ENCODE peak calls at places on chromosomes 12 and 14, in five cellular contexts. One of them, this sample, is unnamed.

GRCh38 chr14:84797326-84797725 is 732.6 kb upstream of the FLRT2 start:
- DNase-seq in activated gamma-delta T cell treated with Interleukin-2 at 50 U/mL for 16 hours: no peak
- DNase-seq in type B pancreatic cell: no peak
- DNase-seq in left kidney: peak; percentile 76
- DNase-seq in A549: no peak
- DNase-seq in this sample: no peak

GRCh38 chr14:89823732-89824131 is 130.8 kb downstream of the EFCAB11 start:
- DNase-seq in activated gamma-delta T cell treated with Interleukin-2 at 50 U/mL for 16 hours: no peak
- DNase-seq in A549: no peak
- DNase-seq in type B pancreatic cell: no peak
- DNase-seq in left kidney: no peak
- DNase-seq in this sample: no peak

GRCh38 chr12:52217223-52217622 is 15.8 kb upstream of the KRT7 start:
- DNase-seq in type B pancreatic cell: no peak
- DNase-seq in activated gamma-delta T cell treated with Interleukin-2 at 50 U/mL for 16 hours: no peak
- DNase-seq in left kidney: no peak
- DNase-seq in A549: no peak
- DNase-seq in this sample: no peak

GRCh38 chr12:27822076-27822712 is 42.2 kb upstream of the MANSC4 start:
- DNase-seq in activated gamma-delta T cell treated with Interleukin-2 at 50 U/mL for 16 hours: peak; percentile 41
- DNase-seq in type B pancreatic cell: no peak
- DNase-seq in left kidney: no peak
- DNase-seq in A549: no peak
- DNase-seq in this sample: no peak

GRCh38 chr12:103423061-103423473 is 72.7 kb downstream of the C12orf42 start:
- DNase-seq in type B pancreatic cell: peak; percentile 67
- DNase-seq in A549: no peak
- DNase-seq in left kidney: peak; percentile 95
- DNase-seq in activated gamma-delta T cell treated with Interleukin-2 at 50 U/mL for 16 hours: no peak
- DNase-seq in this sample: no peak

GRCh38 chr12:94282675-94283074 is 134.3 kb downstream of the PLXNC1 start:
- DNase-seq in left kidney: no peak
- DNase-seq in activated gamma-delta T cell treated with Interleukin-2 at 50 U/mL for 16 hours: peak; percentile 47
- DNase-seq in type B pancreatic cell: no peak
- DNase-seq in A549: no peak
- DNase-seq in this sample: peak; percentile 75

GRCh38 chr12:8493084-8493483 is 20.2 kb upstream of the CLEC4D start:
- DNase-seq in type B pancreatic cell: no peak
- DNase-seq in activated gamma-delta T cell treated with Interleukin-2 at 50 U/mL for 16 hours: peak; percentile 20
- DNase-seq in A549: no peak
- DNase-seq in left kidney: no peak
- DNase-seq in this sample: no peak

GRCh38 chr14:22564463-22564862 is 24.6 kb downstream of the DAD1 start:
- DNase-seq in type B pancreatic cell: no peak
- DNase-seq in activated gamma-delta T cell treated with Interleukin-2 at 50 U/mL for 16 hours: no peak
- DNase-seq in A549: no peak
- DNase-seq in left kidney: no peak
- DNase-seq in this sample: no peak

GRCh38 chr12:20576528-20576927 is 118.6 kb upstream of the SLCO1C1 start:
- DNase-seq in A549: no peak
- DNase-seq in type B pancreatic cell: no peak
- DNase-seq in left kidney: no peak
- DNase-seq in activated gamma-delta T cell treated with Interleukin-2 at 50 U/mL for 16 hours: no peak
- DNase-seq in this sample: no peak

GRCh38 chr14:49766839-49767238 is 1.1 kb upstream of the KLHDC2 start:
- DNase-seq in activated gamma-delta T cell treated with Interleukin-2 at 50 U/mL for 16 hours: no peak
- DNase-seq in type B pancreatic cell: no peak
- DNase-seq in A549: no peak
- DNase-seq in left kidney: peak; percentile 49
- DNase-seq in this sample: no peak

GRCh38 chr12:118633071-118633470 is 256.7 kb downstream of the SUDS3 start:
- DNase-seq in A549: no peak
- DNase-seq in left kidney: peak; percentile 33
- DNase-seq in activated gamma-delta T cell treated with Interleukin-2 at 50 U/mL for 16 hours: no peak
- DNase-seq in type B pancreatic cell: no peak
- DNase-seq in this sample: no peak

GRCh38 chr12:77973579-77973978 is 142.9 kb downstream of the NAV3 start:
- DNase-seq in type B pancreatic cell: no peak
- DNase-seq in left kidney: peak; percentile 15
- DNase-seq in A549: no peak
- DNase-seq in activated gamma-delta T cell treated with Interleukin-2 at 50 U/mL for 16 hours: no peak
- DNase-seq in this sample: no peak

GRCh38 chr14:104349950-104350349 is 211.6 kb downstream of the KIF26A start:
- DNase-seq in left kidney: no peak
- DNase-seq in type B pancreatic cell: no peak
- DNase-seq in activated gamma-delta T cell treated with Interleukin-2 at 50 U/mL for 16 hours: no peak
- DNase-seq in A549: no peak
- DNase-seq in this sample: peak; percentile 39

GRCh38 chr12:991350-992278 is 591 bp downstream of the ERC1 start:
- DNase-seq in left kidney: peak; percentile 57
- DNase-seq in type B pancreatic cell: no peak
- DNase-seq in activated gamma-delta T cell treated with Interleukin-2 at 50 U/mL for 16 hours: no peak
- DNase-seq in A549: peak; percentile 77
- DNase-seq in this sample: no peak

GRCh38 chr14:45838597-45838996 is 585.6 kb upstream of the MIS18BP1 start:
- DNase-seq in activated gamma-delta T cell treated with Interleukin-2 at 50 U/mL for 16 hours: no peak
- DNase-seq in A549: no peak
- DNase-seq in type B pancreatic cell: no peak
- DNase-seq in left kidney: peak; percentile 48
- DNase-seq in this sample: no peak

GRCh38 chr14:21014761-21015190 is 10.1 kb downstream of the NDRG2 start:
- DNase-seq in left kidney: peak; percentile 96
- DNase-seq in type B pancreatic cell: peak; percentile 87
- DNase-seq in A549: peak; percentile 76
- DNase-seq in activated gamma-delta T cell treated with Interleukin-2 at 50 U/mL for 16 hours: peak; percentile 82
- DNase-seq in this sample: peak; percentile 77

GRCh38 chr12:75981247-75981646 is 50.3 kb downstream of the PHLDA1 start:
- DNase-seq in type B pancreatic cell: no peak
- DNase-seq in activated gamma-delta T cell treated with Interleukin-2 at 50 U/mL for 16 hours: no peak
- DNase-seq in left kidney: no peak
- DNase-seq in A549: no peak
- DNase-seq in this sample: no peak

GRCh38 chr12:99767809-99768208 is 120.3 kb downstream of the GARIN6 start:
- DNase-seq in A549: no peak
- DNase-seq in activated gamma-delta T cell treated with Interleukin-2 at 50 U/mL for 16 hours: no peak
- DNase-seq in type B pancreatic cell: no peak
- DNase-seq in left kidney: peak; percentile 32
- DNase-seq in this sample: no peak

GRCh38 chr12:43988838-43989560 is 153.1 kb downstream of the TMEM117 start:
- DNase-seq in type B pancreatic cell: no peak
- DNase-seq in A549: no peak
- DNase-seq in activated gamma-delta T cell treated with Interleukin-2 at 50 U/mL for 16 hours: no peak
- DNase-seq in left kidney: no peak
- DNase-seq in this sample: no peak

GRCh38 chr14:39859314-39859713 is 427.1 kb upstream of the FBXO33 start:
- DNase-seq in left kidney: no peak
- DNase-seq in type B pancreatic cell: no peak
- DNase-seq in activated gamma-delta T cell treated with Interleukin-2 at 50 U/mL for 16 hours: no peak
- DNase-seq in A549: no peak
- DNase-seq in this sample: no peak

GRCh38 chr14:99995700-99996356 is 69.4 kb upstream of the EVL start:
- DNase-seq in type B pancreatic cell: no peak
- DNase-seq in left kidney: peak; percentile 49
- DNase-seq in A549: peak; percentile 77
- DNase-seq in activated gamma-delta T cell treated with Interleukin-2 at 50 U/mL for 16 hours: peak; percentile 66
- DNase-seq in this sample: peak; percentile 82

GRCh38 chr12:53733051-53733812 is 6.0 kb upstream of the CALCOCO1 start:
- DNase-seq in A549: no peak
- DNase-seq in type B pancreatic cell: no peak
- DNase-seq in left kidney: no peak
- DNase-seq in activated gamma-delta T cell treated with Interleukin-2 at 50 U/mL for 16 hours: no peak
- DNase-seq in this sample: no peak

GRCh38 chr12:52009081-52009751 is 2.5 kb downstream of the TAMALIN start:
- DNase-seq in left kidney: no peak
- DNase-seq in activated gamma-delta T cell treated with Interleukin-2 at 50 U/mL for 16 hours: no peak
- DNase-seq in type B pancreatic cell: no peak
- DNase-seq in A549: no peak
- DNase-seq in this sample: no peak

GRCh38 chr12:14613718-14614117 is 46.0 kb upstream of the PLBD1 start:
- DNase-seq in type B pancreatic cell: no peak
- DNase-seq in left kidney: no peak
- DNase-seq in activated gamma-delta T cell treated with Interleukin-2 at 50 U/mL for 16 hours: no peak
- DNase-seq in A549: no peak
- DNase-seq in this sample: peak; percentile 60

GRCh38 chr14:51507556-51508511 is 143.9 kb upstream of the FRMD6 start:
- DNase-seq in A549: no peak
- DNase-seq in type B pancreatic cell: peak; percentile 70
- DNase-seq in activated gamma-delta T cell treated with Interleukin-2 at 50 U/mL for 16 hours: no peak
- DNase-seq in left kidney: peak; percentile 81
- DNase-seq in this sample: no peak